ENCODE peak calls at places on chromosomes 16 and 17, in seven cellular contexts. U is PC-9, A is HCT116, G is PC-3, O is MM.1S, C is GM23248, P is GM23338. E is an unnamed sample.

GRCh38 chr17:34654276-34654675 is 74.9 kb downstream of the TMEM132E start:
- DNase-seq in P (no peak), O (no peak), C (no peak), U (no peak), G (no peak), A (no peak), E (no peak)

GRCh38 chr17:61309857-61310256 is 89.8 kb upstream of the TBX2 start:
- DNase-seq in O (no peak), P (no peak), A (no peak), U (no peak), C (peak; percentile 90), G (peak; percentile 54), E (no peak)

GRCh38 chr16:89142474-89143197 is 28.9 kb upstream of the CDH15 start:
- DNase-seq in O (no peak), U (no peak), A (no peak), G (no peak), P (no peak), C (peak; percentile 29), E (no peak)

GRCh38 chr16:272633-273546 is 2.9 kb downstream of the RGS11 start:
- DNase-seq in G (no peak), C (no peak), A (no peak), O (no peak), U (no peak), P (no peak), E (no peak)

GRCh38 chr17:10772425-10773380 is 31.2 kb downstream of the TMEM238L start:
- DNase-seq in A (peak; percentile 26), G (peak; percentile 83), U (no peak), P (peak; percentile 93), C (no peak), O (peak; percentile 45), E (peak; percentile 42)

GRCh38 chr17:28744104-28744801 is 442 bp downstream of the TRAF4 start:
- DNase-seq in A (no peak), O (peak; percentile 57), P (peak; percentile 86), U (peak; percentile 35), C (peak; percentile 53), G (no peak), E (peak; percentile 90)

GRCh38 chr16:23402100-23402499 is 50.9 kb downstream of the COG7 start:
- DNase-seq in U (no peak), O (no peak), A (no peak), C (no peak), P (no peak), G (no peak), E (no peak)

GRCh38 chr17:77707546-77707945 is 251.0 kb upstream of the TNRC6C start:
- DNase-seq in P (no peak), C (no peak), G (no peak), O (no peak), U (no peak), A (no peak), E (no peak)

GRCh38 chr16:68884867-68885266 is 41.5 kb downstream of the TANGO6 start:
- DNase-seq in U (no peak), O (no peak), A (no peak), G (no peak), C (no peak), P (no peak), E (no peak)

GRCh38 chr17:78706271-78706915 is 75.7 kb downstream of the CYTH1 start:
- DNase-seq in C (no peak), U (peak; percentile 89), P (no peak), G (peak; percentile 97), O (no peak), A (no peak), E (no peak)

GRCh38 chr16:56576585-56577299 is 11.9 kb downstream of the MT4 start:
- DNase-seq in C (peak; percentile 72), G (peak; percentile 88), U (peak; percentile 95), A (peak; percentile 72), P (peak; percentile 92), O (peak; percentile 87), E (peak; percentile 77)

GRCh38 chr16:11094075-11094593 is 149.8 kb downstream of the CLEC16A start:
- DNase-seq in P (no peak), G (peak; percentile 34), A (peak; percentile 77), U (peak; percentile 83), C (no peak), O (peak; percentile 76), E (peak; percentile 78)

GRCh38 chr16:715448-716249 is 731 bp downstream of the METRN start:
- DNase-seq in A (no peak), G (no peak), C (peak; percentile 63), P (peak; percentile 62), U (no peak), O (no peak), E (peak; percentile 57)

GRCh38 chr16:83615131-83615530 is 192.6 kb upstream of the HSBP1 start:
- DNase-seq in C (peak; percentile 49), O (no peak), A (no peak), P (no peak), U (no peak), G (no peak), E (no peak)

GRCh38 chr17:67520282-67520906 is 143.3 kb downstream of the PITPNC1 start:
- DNase-seq in A (no peak), U (no peak), C (peak; percentile 85), G (no peak), O (no peak), P (no peak), E (no peak)

GRCh38 chr16:19173649-19174383 is 5.8 kb downstream of the SYT17 start:
- DNase-seq in P (no peak), O (no peak), G (no peak), A (no peak), C (no peak), U (no peak), E (no peak)

GRCh38 chr16:79316004-79316458 is 284.5 kb downstream of the MAF start:
- DNase-seq in C (no peak), U (no peak), P (no peak), A (no peak), O (no peak), G (no peak), E (no peak)

GRCh38 chr16:50238868-50239301 is 27.5 kb upstream of the ADCY7 start:
- DNase-seq in C (no peak), P (no peak), G (no peak), U (peak; percentile 53), A (no peak), O (no peak), E (no peak)

GRCh38 chr17:5785867-5786509 is 201.7 kb upstream of the NLRP1 start:
- DNase-seq in G (peak; percentile 60), C (peak; percentile 72), A (no peak), O (no peak), U (no peak), P (no peak), E (no peak)

GRCh38 chr16:88638323-88639230 is at the start of gene IL17C:
- DNase-seq in G (peak; percentile 27), C (no peak), A (no peak), U (peak; percentile 40), P (peak; percentile 80), O (peak; percentile 72), E (no peak)

GRCh38 chr16:990516-991291 is 9.1 kb downstream of the SOX8 start:
- DNase-seq in P (no peak), A (no peak), C (no peak), U (no peak), G (no peak), O (no peak), E (no peak)

GRCh38 chr17:50884354-50885311 is 18.5 kb upstream of the TOB1 start:
- DNase-seq in C (no peak), U (peak; percentile 96), A (no peak), O (no peak), G (no peak), P (no peak), E (peak; percentile 87)

GRCh38 chr17:43662432-43663141 is 865 bp upstream of the MEOX1 start:
- DNase-seq in C (no peak), U (no peak), G (no peak), O (peak; percentile 49), P (peak; percentile 48), A (no peak), E (no peak)

GRCh38 chr17:36019423-36019822 is 1.7 kb upstream of the CCL23 start:
- DNase-seq in G (no peak), O (no peak), C (no peak), U (no peak), P (no peak), A (no peak), E (no peak)

GRCh38 chr16:1771072-1771863 is at the start of gene NME3:
- DNase-seq in O (peak; percentile 69), U (peak; percentile 46), G (peak; percentile 58), C (peak; percentile 85), P (peak; percentile 71), A (no peak), E (peak; percentile 82)

GRCh38 chr17:36036240-36036639 is 18.5 kb upstream of the CCL23 start:
- DNase-seq in U (no peak), P (no peak), O (no peak), C (no peak), A (no peak), G (no peak), E (no peak)

DNA sequence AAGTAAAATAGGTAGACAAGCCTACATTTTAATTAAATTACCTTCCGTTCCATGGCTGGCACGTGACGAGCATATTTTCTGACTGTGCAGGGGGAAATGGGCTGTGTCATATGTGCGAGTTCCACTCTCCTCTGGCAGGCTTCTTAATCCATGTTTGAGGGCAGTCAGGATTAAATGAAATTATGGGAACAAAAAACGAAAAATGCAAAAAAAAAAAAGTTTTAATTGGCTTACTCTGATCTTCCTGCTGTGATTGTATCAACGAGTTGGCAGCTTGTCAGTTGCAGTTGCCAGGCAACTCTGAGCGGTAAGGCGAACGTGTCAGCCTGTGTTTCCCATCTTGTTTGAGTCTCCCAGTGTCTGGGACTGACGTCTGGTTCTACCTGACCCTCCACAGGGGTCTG is 302.9 kb upstream of the XYLT1 start:
- DNase-seq in U (no peak), A (no peak), P (no peak), G (no peak), C (peak; percentile 39), O (no peak), E (no peak)
- H3K9me2 ChIP-seq in U (no peaks in the 10 kb centered on the region), A (no peaks in the 10 kb centered on the region), P (peaks cover 7% of the 10 kb centered on the region), G (no peaks in the 10 kb centered on the region), C (no peaks in the 10 kb centered on the region), O (no peaks in the 10 kb centered on the region), E (no peaks in the 10 kb centered on the region)

GRCh38 chr17:48457080-48457836 is 27.2 kb upstream of the SKAP1 start:
- DNase-seq in U (peak; percentile 44), C (peak; percentile 76), A (peak; percentile 54), G (peak; percentile 87), O (peak; percentile 89), P (peak; percentile 86), E (peak; percentile 82)
- TF ChIP-seq EZH2 in U (no peak), C (no peak), A (no peak), G (no peak), O (no peak), P (no peak), E (no peak)

DNA sequence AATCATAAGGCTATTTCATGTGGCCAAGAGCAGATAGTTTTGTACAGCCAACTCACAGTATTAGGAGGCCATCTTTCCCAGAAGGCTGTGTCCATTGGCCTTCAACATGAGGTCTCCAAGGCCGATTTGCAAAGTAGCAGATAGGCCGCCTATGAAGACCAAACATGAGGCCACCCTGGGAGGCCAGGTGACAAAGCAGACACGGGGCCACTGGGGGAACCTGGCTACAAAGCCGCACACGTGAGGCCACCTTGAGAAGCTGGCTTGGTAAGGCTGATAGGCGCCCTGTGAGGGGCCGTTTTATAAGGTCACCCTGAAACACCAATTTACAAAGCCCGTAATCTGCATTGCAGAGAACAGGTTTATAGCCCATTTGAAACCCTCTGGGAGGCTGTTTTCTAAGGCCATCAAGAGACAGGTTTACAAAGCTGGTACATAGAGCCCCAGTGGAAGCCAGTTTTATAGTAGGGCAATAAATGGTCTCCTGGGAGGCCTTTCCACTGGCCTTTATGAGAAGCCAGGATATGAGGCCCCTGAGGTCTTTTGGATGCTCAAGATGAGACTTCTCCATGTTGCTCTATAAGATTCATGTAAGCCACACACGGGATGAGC is 4.9 kb downstream of the KDM8 start:
- DNase-seq in U (no peak), P (no peak), O (no peak), G (no peak), A (no peak), C (no peak), E (no peak)
- H3K9me2 ChIP-seq in U (no peaks in the 10 kb centered on the region), P (no peaks in the 10 kb centered on the region), O (no peaks in the 10 kb centered on the region), G (no peaks in the 10 kb centered on the region), A (no peaks in the 10 kb centered on the region), C (no peaks in the 10 kb centered on the region), E (no peaks in the 10 kb centered on the region)

GRCh38 chr16:85689950-85690320 is 1.2 kb upstream of the GINS2 start:
- DNase-seq in C (no peak), P (peak; percentile 53), O (no peak), G (no peak), U (no peak), A (no peak), E (no peak)
- TF ChIP-seq EZH2 in C (no peak), P (no peak), O (no peak), G (no peak), U (no peak), A (no peak), E (no peak)

E was measured in hepatocyte.